ENCODE peak calls at places on chromosomes 11 and 22, in six cellular contexts. X is hepatocyte, G is neural progenitor cell, Q is PC-3, T is HCT116, S is GM23338. B is an unnamed sample.

GRCh38 chr11:123357990-123358827 is 71.9 kb upstream of the GRAMD1B start:
- DNase-seq in X (peak), G (peak), Q (peak), T (no peak), S (peak), B (peak)

GRCh38 chr11:7592706-7593105 is 78.9 kb downstream of the PPFIBP2 start:
- DNase-seq in X (no peak), G (no peak), Q (peak), T (no peak), S (no peak), B (peak)

GRCh38 chr11:2382927-2383822 is 6.1 kb downstream of the CD81 start:
- DNase-seq in X (no peak), G (no peak), Q (no peak), T (no peak), S (peak), B (no peak)

GRCh38 chr11:10139656-10140055 is 154.4 kb downstream of the SBF2 start:
- DNase-seq in X (peak), G (no peak), Q (peak), T (no peak), S (no peak), B (no peak)

GRCh38 chr11:90318651-90319050 is 95.8 kb upstream of the CHORDC1 start:
- DNase-seq in X (no peak), G (no peak), Q (no peak), T (no peak), S (no peak), B (no peak)

GRCh38 chr11:8232414-8232813 is 31.3 kb downstream of the LMO1 start:
- DNase-seq in X (no peak), G (no peak), Q (no peak), T (no peak), S (no peak), B (no peak)

GRCh38 chr22:40463017-40463631 is 92.7 kb downstream of the SGSM3 start:
- DNase-seq in X (no peak), G (no peak), Q (no peak), T (no peak), S (no peak), B (no peak)

GRCh38 chr11:116697639-116698038 is 75.1 kb downstream of the BUD13 start:
- DNase-seq in X (no peak), G (no peak), Q (no peak), T (no peak), S (no peak), B (no peak)

GRCh38 chr11:119375629-119376196 is 5.8 kb downstream of the USP2 start:
- DNase-seq in X (no peak), G (peak), Q (no peak), T (no peak), S (peak), B (no peak)

GRCh38 chr11:96967616-96968015 is 577.8 kb downstream of the JRKL start:
- DNase-seq in X (no peak), G (no peak), Q (no peak), T (no peak), S (no peak), B (no peak)

GRCh38 chr11:28657378-28658030 is 549.3 kb downstream of the METTL15 start:
- DNase-seq in X (no peak), G (no peak), Q (peak), T (no peak), S (no peak), B (no peak)

GRCh38 chr22:41619979-41620645 is 731 bp downstream of the DESI1 start:
- DNase-seq in X (peak), G (peak), Q (peak), T (no peak), S (peak), B (peak)

GRCh38 chr11:64810891-64811272 is 531 bp upstream of the MEN1 start:
- DNase-seq in X (no peak), G (peak), Q (no peak), T (no peak), S (peak), B (peak)

GRCh38 chr22:45603631-45604030 is 68.0 kb upstream of the ATXN10 start:
- DNase-seq in X (no peak), G (no peak), Q (no peak), T (no peak), S (no peak), B (no peak)

GRCh38 chr11:47340010-47340409 is 12.5 kb downstream of the MYBPC3 start:
- DNase-seq in X (no peak), G (no peak), Q (no peak), T (no peak), S (no peak), B (no peak)

GRCh38 chr11:20873054-20873453 is 203.7 kb downstream of the NELL1 start:
- DNase-seq in X (peak), G (peak), Q (peak), T (no peak), S (peak), B (no peak)

GRCh38 chr22:49964136-49964492 is 3.5 kb downstream of the PIM3 start:
- DNase-seq in X (no peak), G (no peak), Q (no peak), T (no peak), S (no peak), B (peak)

GRCh38 chr22:50201191-50202129 is 649 bp downstream of the SELENOO start:
- DNase-seq in X (peak), G (peak), Q (no peak), T (no peak), S (peak), B (no peak)

GRCh38 chr11:126115820-126116319 is 53.2 kb upstream of the CDON start:
- DNase-seq in X (peak), G (peak), Q (peak), T (peak), S (peak), B (no peak)

GRCh38 chr11:108210441-108210840 is 12.0 kb downstream of the NPAT start:
- DNase-seq in X (no peak), G (no peak), Q (no peak), T (no peak), S (no peak), B (no peak)

GRCh38 chr11:12118940-12119339 is 8.6 kb downstream of the MICAL2 start:
- DNase-seq in X (no peak), G (no peak), Q (no peak), T (no peak), S (peak), B (no peak)

GRCh38 chr11:100098560-100098959 is 588.5 kb upstream of the ARHGAP42 start:
- DNase-seq in X (no peak), G (no peak), Q (no peak), T (no peak), S (no peak), B (no peak)

GRCh38 chr11:24678956-24679355 is 182.1 kb downstream of the LUZP2 start:
- DNase-seq in X (no peak), G (no peak), Q (no peak), T (no peak), S (no peak), B (no peak)

GRCh38 chr11:10655227-10655626 is 38.3 kb downstream of the IRAG1 start:
- DNase-seq in X (no peak), G (no peak), Q (no peak), T (peak), S (no peak), B (no peak)

GRCh38 chr11:105937738-105938137 is 84.3 kb downstream of the MSANTD4 start:
- DNase-seq in X (peak), G (no peak), Q (no peak), T (peak), S (peak), B (no peak)

GRCh38 chr22:46596819-46597218 is 23.4 kb upstream of the GRAMD4 start:
- DNase-seq in X (peak), G (no peak), Q (peak), T (peak), S (peak), B (no peak)

DNA sequence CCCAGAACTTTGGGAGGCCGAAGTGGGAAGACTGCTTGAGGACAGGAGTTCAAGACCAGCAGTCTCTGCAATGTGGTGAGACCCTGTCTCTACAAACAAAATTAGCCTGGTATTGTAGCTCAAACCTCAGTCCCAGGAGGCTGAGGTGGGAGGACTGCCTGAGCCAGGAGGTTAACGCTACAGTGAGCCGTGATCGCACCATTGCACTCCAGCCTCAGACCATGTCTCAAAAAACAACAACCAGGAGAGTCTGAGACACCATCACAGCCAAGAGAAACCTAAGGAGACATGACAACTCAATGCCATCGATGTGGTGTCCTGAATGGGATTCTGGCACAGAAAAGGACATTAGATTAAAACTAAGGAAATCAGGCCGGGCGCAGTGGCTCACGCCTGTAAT is 28.3 kb upstream of the KDM2A start:
- DNase-seq in X (no peak), G (no peak), Q (no peak), T (no peak), S (no peak), B (no peak)
- H3K27ac ChIP-seq in X (no peak), G (no peak), Q (no peak), T (no peak), S (no peak), B (no peak)

GRCh38 chr22:23180301-23180892 is at the start of gene BCR:
- DNase-seq in X (peak), G (peak), Q (peak), T (peak), S (peak), B (peak)
- TF ChIP-seq EZH2phosphoT487 in X (no peak), G (no peak), Q (no peak), T (no peak), S (no peak), B (no peak)

GRCh38 chr11:74090701-74091100 is 80.1 kb downstream of the C2CD3 start:
- DNase-seq in X (no peak), G (peak), Q (peak), T (no peak), S (no peak), B (no peak)
- TF ChIP-seq CTCF in X (peak), G (peak), Q (peak), T (peak), S (peak), B (no peak)

DNA sequence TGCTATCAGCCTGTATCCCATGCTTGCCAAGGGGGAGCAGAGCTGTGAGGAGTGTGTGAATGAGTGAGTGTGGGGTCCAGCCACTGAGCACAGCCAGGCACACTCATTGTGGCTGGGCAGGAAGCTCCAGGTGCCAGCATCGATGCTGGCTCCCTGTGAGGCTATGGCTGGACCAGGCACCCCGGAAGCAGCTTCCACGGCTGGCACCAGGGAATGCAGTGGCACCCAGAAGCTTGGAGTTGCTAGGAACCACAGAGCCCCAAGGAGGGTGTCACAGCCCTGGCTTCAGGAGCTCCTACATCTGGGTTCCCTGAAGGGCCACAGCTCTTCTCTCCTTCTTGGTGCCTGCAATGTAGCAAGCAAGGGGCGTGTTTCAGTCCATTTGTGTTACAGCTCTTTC is 625.9 kb upstream of the RAG2 start:
- DNase-seq in X (no peak), G (no peak), Q (no peak), T (no peak), S (no peak), B (no peak)
- H3K27ac ChIP-seq in X (no peak), G (no peak), Q (no peak), T (no peak), S (no peak), B (no peak)

GRCh38 chr22:32473388-32473952 is 1.1 kb upstream of the FBXO7 start:
- DNase-seq in X (peak), G (peak), Q (peak), T (peak), S (peak), B (peak)
- TF ChIP-seq EZH2phosphoT487 in X (no peak), G (no peak), Q (no peak), T (no peak), S (no peak), B (no peak)

GRCh38 chr11:14520086-14520901 is at the start of gene PSMA1:
- DNase-seq in X (peak), G (peak), Q (peak), T (peak), S (peak), B (peak)
- TF ChIP-seq CTCF in X (no peak), G (no peak), Q (no peak), T (no peak), S (no peak), B (no peak)